ENCODE peak calls at places on chromosomes 12 and 14, in six cellular contexts. F is IMR-90, W is fibroblast of lung, Y is HCT116, N is tibial artery, V is GM23248. Q is an unnamed sample.

GRCh38 chr12:101108130-101108529 is 101.9 kb downstream of the SLC5A8 start:
- DNase-seq in F (no peak), W (no peak), Y (peak; percentile 7), N (no peak), V (no peak), Q (no peak)

GRCh38 chr12:130879781-130880389 is 8.0 kb downstream of the RAN start:
- DNase-seq in F (no peak), W (no peak), Y (no peak), N (no peak), V (peak; percentile 32), Q (no peak)

GRCh38 chr12:66065146-66065545 is 65.4 kb downstream of the LLPH start:
- DNase-seq in F (peak; percentile 47), W (peak; percentile 47), Y (no peak), N (no peak), V (peak; percentile 56), Q (no peak)

GRCh38 chr14:39050389-39050788 is 52.6 kb downstream of the SEC23A start:
- DNase-seq in F (peak; percentile 85), W (peak; percentile 85), Y (no peak), N (no peak), V (peak; percentile 84), Q (no peak)

GRCh38 chr14:45156067-45156466 is 20.3 kb downstream of the FANCM start:
- DNase-seq in F (peak; percentile 4), W (peak; percentile 42), Y (no peak), N (no peak), V (peak; percentile 12), Q (no peak)

GRCh38 chr14:58479975-58480374 is 52.5 kb downstream of the KIAA0586 start:
- DNase-seq in F (no peak), W (no peak), Y (no peak), N (no peak), V (no peak), Q (no peak)

GRCh38 chr14:101584049-101584859 is 23.0 kb downstream of the DIO3 start:
- DNase-seq in F (no peak), W (no peak), Y (no peak), N (peak; percentile 70), V (peak; percentile 58), Q (no peak)

GRCh38 chr12:24960222-24960855 is 11.4 kb upstream of the BCAT1 start:
- DNase-seq in F (peak; percentile 72), W (peak; percentile 62), Y (peak; percentile 36), N (no peak), V (peak; percentile 83), Q (no peak)

GRCh38 chr14:72747652-72748051 is 146.2 kb downstream of the DPF3 start:
- DNase-seq in F (no peak), W (no peak), Y (no peak), N (no peak), V (no peak), Q (no peak)

GRCh38 chr12:130702966-130703732 is 12.9 kb downstream of the RIMBP2 start:
- DNase-seq in F (no peak), W (no peak), Y (no peak), N (peak; percentile 13), V (no peak), Q (no peak)

GRCh38 chr14:51873221-51873893 is 12.9 kb downstream of the GNG2 start:
- DNase-seq in F (peak; percentile 98), W (peak; percentile 96), Y (peak; percentile 24), N (no peak), V (peak; percentile 92), Q (peak; percentile 33)

GRCh38 chr14:80211143-80212024 is at the start of gene DIO2:
- DNase-seq in F (peak; percentile 31), W (peak; percentile 79), Y (no peak), N (peak; percentile 81), V (peak; percentile 51), Q (no peak)

GRCh38 chr12:42002563-42002962 is 142.1 kb downstream of the GXYLT1 start:
- DNase-seq in F (no peak), W (no peak), Y (no peak), N (no peak), V (no peak), Q (no peak)

GRCh38 chr12:81598205-81598604 is 160.9 kb downstream of the PPFIA2 start:
- DNase-seq in F (no peak), W (peak; percentile 5), Y (no peak), N (no peak), V (peak; percentile 2), Q (no peak)

GRCh38 chr14:30874999-30875787 is 834 bp downstream of the COCH start:
- DNase-seq in F (no peak), W (no peak), Y (no peak), N (no peak), V (peak; percentile 10), Q (peak; percentile 13)

GRCh38 chr12:126108247-126108646 is 1043.0 kb downstream of the AACS start:
- DNase-seq in F (no peak), W (no peak), Y (no peak), N (no peak), V (no peak), Q (no peak)

DNA sequence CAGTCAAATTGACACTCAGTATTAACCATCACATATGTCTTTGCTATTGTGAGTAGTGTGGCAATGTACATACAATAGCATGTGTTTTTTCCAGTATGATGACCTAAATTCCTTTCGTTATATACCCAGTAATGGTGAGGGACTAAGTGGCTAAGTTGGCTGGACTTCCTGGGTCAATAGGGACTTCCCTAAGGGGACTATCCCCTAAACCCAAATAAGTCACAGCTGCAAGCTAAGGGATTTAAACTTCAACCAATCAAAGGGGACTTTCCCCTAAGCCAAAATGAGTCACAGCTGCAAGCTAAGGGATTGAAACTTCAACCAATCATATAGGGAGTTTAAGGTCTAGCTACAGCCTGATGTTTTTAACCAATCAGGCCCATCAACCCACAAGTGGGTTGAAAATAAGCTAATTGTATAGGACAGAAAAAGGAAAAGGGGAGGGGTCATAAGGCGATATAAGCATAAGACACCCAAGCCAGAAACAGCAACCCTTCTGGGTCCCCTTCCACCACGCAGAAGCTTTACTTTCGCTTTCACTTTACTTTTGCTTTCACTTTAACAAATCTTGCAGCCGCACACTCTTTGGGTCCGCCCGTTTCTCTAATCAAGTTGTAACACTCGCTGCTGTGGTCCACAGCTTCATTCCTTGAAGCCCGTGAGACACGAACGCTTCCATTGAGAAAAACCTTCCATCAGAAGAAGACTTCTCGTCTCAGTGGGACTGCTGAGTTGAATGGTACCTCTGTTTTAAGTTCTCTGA is 404.4 kb downstream of the FLRT2 start:
- DNase-seq in F (no peak), W (peak; percentile 0), Y (no peak), N (no peak), V (peak; percentile 42), Q (peak; percentile 43)
- H3K4me3 ChIP-seq in F (peak overlapping the region; percentile 44), W (peak overlapping the region; percentile 9), Y (no peak overlapping the region), N (peak overlapping the region; percentile 32), V (peak overlapping the region; percentile 83), Q (peak overlapping the region; percentile 100)

GRCh38 chr12:26817183-26817591 is 15.8 kb downstream of the ITPR2 start:
- DNase-seq in F (no peak), W (no peak), Y (no peak), N (no peak), V (no peak), Q (peak; percentile 60)

GRCh38 chr12:26818201-26818600 is 14.8 kb downstream of the ITPR2 start:
- DNase-seq in F (no peak), W (no peak), Y (no peak), N (no peak), V (no peak), Q (no peak)

GRCh38 chr12:26821212-26821701 is 11.7 kb downstream of the ITPR2 start:
- DNase-seq in F (peak; percentile 23), W (peak; percentile 66), Y (no peak), N (no peak), V (peak; percentile 45), Q (no peak)

GRCh38 chr12:26822051-26822450 is 10.9 kb downstream of the ITPR2 start:
- DNase-seq in F (no peak), W (peak; percentile 53), Y (no peak), N (no peak), V (peak; percentile 31), Q (no peak)

GRCh38 chr12:26818636-26819035 is 14.4 kb downstream of the ITPR2 start:
- DNase-seq in F (no peak), W (no peak), Y (no peak), N (no peak), V (no peak), Q (no peak)
- H3K4me1 ChIP-seq in F (no peaks in the 10 kb centered on the region), W (peaks cover 5% of the 10 kb centered on the region), Y (no peaks in the 10 kb centered on the region), N (no peaks in the 10 kb centered on the region), V (peaks cover 27% of the 10 kb centered on the region), Q (no peaks in the 10 kb centered on the region)

GRCh38 chr12:124618291-124618902 is 51.0 kb upstream of the NCOR2 start:
- DNase-seq in F (no peak), W (no peak), Y (no peak), N (no peak), V (no peak), Q (no peak)
- H3K27ac ChIP-seq in F (no peak overlapping the region), W (no peak overlapping the region), Y (no peak overlapping the region), N (no peak overlapping the region), V (no peak overlapping the region), Q (no peak overlapping the region)

GRCh38 chr12:5944688-5945070 is 380 bp downstream of the ANO2 start:
- DNase-seq in F (no peak), W (no peak), Y (no peak), N (no peak), V (peak; percentile 33), Q (no peak)
- H3K4me3 ChIP-seq in F (peak overlapping the region; percentile 48), W (peak overlapping the region; percentile 29), Y (no peak overlapping the region), N (peak overlapping the region; percentile 52), V (peak overlapping the region; percentile 59), Q (no peak overlapping the region)

DNA sequence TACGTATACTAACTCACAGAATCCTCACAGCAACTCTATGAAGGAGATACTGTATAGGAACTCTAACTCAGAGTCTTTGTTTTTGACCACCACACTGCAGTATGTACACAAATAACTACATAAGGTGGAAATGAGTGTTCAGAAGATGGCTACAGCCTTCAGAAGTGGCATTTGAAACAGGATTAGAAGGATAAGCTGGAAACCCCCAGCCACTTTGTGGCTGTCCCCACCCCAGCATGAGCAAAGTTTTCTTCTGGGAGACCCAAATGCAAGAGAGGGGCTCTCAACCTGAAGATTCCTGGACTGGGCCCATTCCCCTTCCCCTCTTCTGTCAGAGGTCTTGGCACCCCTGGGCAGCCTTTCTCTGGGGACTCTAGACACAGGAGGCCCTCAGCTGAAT is 43.2 kb upstream of the PNMA1 start:
- DNase-seq in F (no peak), W (no peak), Y (no peak), N (no peak), V (no peak), Q (no peak)
- H3K4me1 ChIP-seq in F (peaks cover 65% of the 10 kb centered on the region), W (peaks cover 71% of the 10 kb centered on the region), Y (peaks cover 85% of the 10 kb centered on the region), N (peaks cover 87% of the 10 kb centered on the region), V (peaks cover 66% of the 10 kb centered on the region), Q (peaks cover 88% of the 10 kb centered on the region)

DNA sequence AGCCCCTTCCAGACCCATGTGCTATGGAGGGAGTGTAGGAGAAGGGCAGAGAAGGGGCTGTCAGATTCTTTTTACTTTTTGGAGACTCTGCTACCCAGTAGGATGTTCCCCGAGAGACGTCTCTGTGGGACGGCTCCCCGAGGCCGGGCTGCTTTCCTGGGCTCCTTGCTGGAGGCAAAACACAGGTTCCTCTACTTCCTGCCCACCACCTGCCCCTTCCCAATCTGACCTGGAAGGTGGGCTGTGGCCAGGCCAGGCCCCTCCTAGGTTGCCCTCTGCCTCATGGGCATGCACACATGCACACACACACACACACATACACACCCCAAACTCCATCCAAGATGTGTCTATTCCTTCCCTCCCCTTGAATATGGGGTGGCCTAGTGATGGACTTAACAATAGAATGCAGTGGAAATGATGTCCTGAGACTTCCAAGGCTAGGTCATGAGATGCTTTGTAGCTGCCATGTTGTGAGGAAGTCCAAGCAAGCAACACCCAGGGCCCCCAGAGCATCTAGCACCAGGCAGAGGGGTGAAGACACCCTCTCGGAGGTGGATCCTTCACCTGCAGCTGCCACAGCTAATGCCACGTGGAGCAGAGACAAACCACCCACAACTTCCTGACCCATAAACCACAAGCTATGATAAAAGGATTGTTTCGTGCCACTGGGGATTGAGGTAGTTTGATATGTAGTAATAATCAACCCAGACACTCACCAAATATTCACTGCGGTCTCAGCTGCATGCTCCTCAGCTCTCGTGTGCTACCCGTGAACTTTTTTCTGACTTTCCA is 1.6 kb upstream of the ASB2 start:
- DNase-seq in F (no peak), W (peak; percentile 80), Y (no peak), N (no peak), V (no peak), Q (peak; percentile 87)
- H3K27ac ChIP-seq in F (no peak overlapping the region), W (no peak overlapping the region), Y (no peak overlapping the region), N (peak overlapping the region; percentile 89), V (no peak overlapping the region), Q (peak overlapping the region; percentile 67)

GRCh38 chr12:30902001-30902400 is 24.5 kb upstream of the TSPAN11 start:
- DNase-seq in F (no peak), W (peak; percentile 42), Y (no peak), N (no peak), V (peak; percentile 26), Q (no peak)
- H3K4me3 ChIP-seq in F (no peak overlapping the region), W (no peak overlapping the region), Y (no peak overlapping the region), N (no peak overlapping the region), V (no peak overlapping the region), Q (no peak overlapping the region)